ENCODE peak calls at places on chromosome 1, in five cellular contexts. One of them, this sample, is unnamed.

GRCh38 chr1:205137901-205138300 is 16.1 kb upstream of the RBBP5 start:
- DNase-seq in tibial nerve: no peak
- DNase-seq in ovary: no peak
- DNase-seq in breast epithelium: no peak
- DNase-seq in stomach: no peak
- DNase-seq in this sample: no peak

GRCh38 chr1:34144743-34145142 is 20.3 kb downstream of the CSMD2 start:
- DNase-seq in tibial nerve: no peak
- DNase-seq in ovary: no peak
- DNase-seq in breast epithelium: no peak
- DNase-seq in stomach: no peak
- DNase-seq in this sample: no peak

GRCh38 chr1:200838676-200839445 is 33.9 kb upstream of the GPR25 start:
- DNase-seq in tibial nerve: no peak
- DNase-seq in ovary: no peak
- DNase-seq in breast epithelium: no peak
- DNase-seq in stomach: no peak
- DNase-seq in this sample: no peak

GRCh38 chr1:64474639-64475038 is 4.7 kb downstream of the CACHD1 start:
- DNase-seq in tibial nerve: no peak
- DNase-seq in ovary: peak; percentile 27
- DNase-seq in breast epithelium: peak; percentile 64
- DNase-seq in stomach: peak; percentile 91
- DNase-seq in this sample: peak; percentile 65

GRCh38 chr1:160905617-160905989 is 20.6 kb upstream of the ITLN1 start:
- DNase-seq in tibial nerve: no peak
- DNase-seq in ovary: no peak
- DNase-seq in breast epithelium: no peak
- DNase-seq in stomach: no peak
- DNase-seq in this sample: no peak

GRCh38 chr1:163066168-163066567 is 3.0 kb upstream of the RGS4 start:
- DNase-seq in tibial nerve: no peak
- DNase-seq in ovary: no peak
- DNase-seq in breast epithelium: no peak
- DNase-seq in stomach: no peak
- DNase-seq in this sample: no peak

GRCh38 chr1:37862330-37862729 is 2.9 kb upstream of the MTF1 start:
- DNase-seq in tibial nerve: no peak
- DNase-seq in ovary: no peak
- DNase-seq in breast epithelium: no peak
- DNase-seq in stomach: no peak
- DNase-seq in this sample: no peak

GRCh38 chr1:30111431-30111830 is 612.0 kb downstream of the MATN1 start:
- DNase-seq in tibial nerve: peak; percentile 27
- DNase-seq in ovary: peak; percentile 46
- DNase-seq in breast epithelium: no peak
- DNase-seq in stomach: peak; percentile 27
- DNase-seq in this sample: no peak

GRCh38 chr1:176785810-176786209 is 322.8 kb downstream of the PAPPA2 start:
- DNase-seq in tibial nerve: no peak
- DNase-seq in ovary: no peak
- DNase-seq in breast epithelium: no peak
- DNase-seq in stomach: no peak
- DNase-seq in this sample: no peak

DNA sequence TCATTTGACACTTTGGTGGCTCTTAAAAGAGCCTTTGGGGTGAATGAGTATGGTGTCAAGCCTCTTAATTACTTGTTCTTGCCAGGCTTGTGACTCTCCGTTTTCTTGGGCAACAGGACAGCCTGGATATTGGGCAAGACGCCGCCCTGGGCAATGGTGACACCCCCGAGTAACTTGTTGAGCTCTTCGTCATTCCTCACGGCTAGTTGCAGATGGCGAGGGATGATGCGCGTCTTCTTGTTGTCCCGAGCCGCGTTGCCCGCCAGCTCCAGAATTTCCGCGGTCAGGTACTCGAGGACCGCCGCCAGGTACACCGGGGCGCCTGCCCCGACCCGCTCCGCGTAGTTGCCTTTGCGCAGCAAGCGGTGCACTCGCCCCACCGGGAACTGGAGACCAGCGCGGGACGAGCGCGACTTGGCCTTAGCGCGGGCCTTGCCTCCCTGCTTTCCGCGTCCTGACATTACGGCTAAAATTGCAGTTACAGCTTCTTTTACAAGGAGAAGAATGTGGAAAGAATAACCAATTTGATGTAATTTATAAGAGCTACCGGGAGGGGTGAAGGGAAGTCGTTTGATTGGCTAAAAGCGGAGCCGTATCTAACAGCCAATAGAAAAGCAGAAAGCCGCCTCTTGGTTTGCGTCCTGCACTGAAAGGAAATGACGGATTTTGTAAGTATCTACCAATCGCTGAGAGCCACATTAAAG is 11.8 kb upstream of the BOLA1 start:
- DNase-seq in tibial nerve: peak; percentile 88
- DNase-seq in ovary: peak; percentile 80
- DNase-seq in breast epithelium: peak; percentile 78
- DNase-seq in stomach: peak; percentile 82
- DNase-seq in this sample: peak; percentile 87
- TF ChIP-seq POLR2A in tibial nerve: peak; percentile 90
- TF ChIP-seq POLR2A in ovary: peak; percentile 96
- TF ChIP-seq POLR2A in breast epithelium: peak; percentile 86
- TF ChIP-seq POLR2A in stomach: no peak
- TF ChIP-seq POLR2A in this sample: peak; percentile 80

GRCh38 chr1:192539450-192540132 is 36.0 kb upstream of the RGS1 start:
- DNase-seq in tibial nerve: no peak
- DNase-seq in ovary: no peak
- DNase-seq in breast epithelium: no peak
- DNase-seq in stomach: no peak
- DNase-seq in this sample: no peak
- TF ChIP-seq POLR2A in tibial nerve: no peak
- TF ChIP-seq POLR2A in ovary: no peak
- TF ChIP-seq POLR2A in breast epithelium: no peak
- TF ChIP-seq POLR2A in stomach: no peak
- TF ChIP-seq POLR2A in this sample: no peak

DNA sequence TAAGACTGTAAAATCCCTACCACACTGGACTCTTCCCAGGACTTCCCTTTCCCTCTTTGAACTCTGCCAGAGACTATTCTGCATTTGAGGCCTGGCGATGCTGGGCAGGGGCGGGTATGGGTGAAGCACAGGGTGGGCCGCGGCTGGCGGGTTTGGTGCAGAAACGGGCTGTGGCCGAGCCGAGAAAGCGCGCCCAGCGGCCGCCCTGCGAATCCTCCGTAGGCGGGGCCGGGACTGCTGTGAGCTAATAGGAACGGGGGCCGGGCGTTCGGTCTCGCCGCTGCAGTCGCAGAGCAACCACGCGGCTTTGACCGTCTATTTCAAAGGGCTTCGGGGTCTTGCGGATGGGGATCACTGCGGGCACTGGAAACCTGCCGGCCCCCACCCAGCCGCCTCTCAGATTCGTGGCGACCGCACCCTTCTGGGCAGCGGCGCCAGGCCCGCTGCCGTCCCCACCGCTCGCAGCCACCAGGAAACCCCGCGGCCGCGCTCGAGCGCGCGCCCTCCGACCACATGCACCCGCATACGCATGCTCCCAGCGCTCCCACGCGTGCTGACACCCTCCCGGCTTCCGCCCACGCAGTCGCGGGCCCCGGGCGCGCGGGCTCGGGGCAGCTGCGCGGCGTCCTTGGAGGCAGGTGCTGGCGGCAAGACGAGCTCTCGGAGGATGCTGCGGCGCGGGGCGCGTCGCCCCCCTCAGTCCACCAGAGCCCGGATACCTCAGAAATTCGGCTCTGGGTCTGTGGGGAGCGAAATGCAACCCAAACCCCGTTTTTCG is 32.7 kb downstream of the DNTTIP2 start:
- DNase-seq in tibial nerve: peak; percentile 83
- DNase-seq in ovary: peak; percentile 86
- DNase-seq in breast epithelium: peak; percentile 91
- DNase-seq in stomach: peak; percentile 89
- DNase-seq in this sample: peak; percentile 91
- TF ChIP-seq POLR2A in tibial nerve: peak; percentile 84
- TF ChIP-seq POLR2A in ovary: peak; percentile 77
- TF ChIP-seq POLR2A in breast epithelium: peak; percentile 14
- TF ChIP-seq POLR2A in stomach: no peak
- TF ChIP-seq POLR2A in this sample: peak; percentile 84

GRCh38 chr1:231040019-231040799 is at the start of gene FAM89A:
- DNase-seq in tibial nerve: peak; percentile 45
- DNase-seq in ovary: peak; percentile 73
- DNase-seq in breast epithelium: peak; percentile 55
- DNase-seq in stomach: peak; percentile 74
- DNase-seq in this sample: peak; percentile 74
- TF ChIP-seq POLR2A in tibial nerve: no peak
- TF ChIP-seq POLR2A in ovary: peak; percentile 15
- TF ChIP-seq POLR2A in breast epithelium: no peak
- TF ChIP-seq POLR2A in stomach: no peak
- TF ChIP-seq POLR2A in this sample: peak; percentile 73

DNA sequence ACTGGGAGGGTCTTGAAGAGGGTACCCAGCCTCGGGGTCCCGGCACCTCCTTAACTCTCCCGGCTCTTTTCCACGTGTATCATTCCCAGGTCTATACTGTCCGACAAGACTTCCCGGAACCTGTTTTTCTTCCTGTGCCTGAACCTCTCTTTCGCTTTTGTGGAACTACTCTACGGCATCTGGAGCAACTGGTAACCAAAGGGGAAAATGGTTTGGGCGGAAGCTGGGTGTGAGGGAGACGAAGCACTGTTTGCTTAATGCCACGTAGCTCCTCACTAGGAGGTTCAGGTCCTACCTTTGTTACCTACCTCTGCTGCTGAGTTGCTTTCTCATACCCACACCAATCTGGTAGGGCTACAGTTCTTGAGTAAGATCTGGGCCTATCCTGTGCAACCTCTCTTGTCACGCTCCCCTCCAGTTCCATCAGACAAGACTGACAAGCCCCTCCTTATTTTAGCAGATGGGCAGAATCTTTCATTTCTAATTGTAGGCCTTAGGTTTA is 642 bp downstream of the SLC30A7 start:
- DNase-seq in tibial nerve: no peak
- DNase-seq in ovary: no peak
- DNase-seq in breast epithelium: no peak
- DNase-seq in stomach: peak; percentile 43
- DNase-seq in this sample: no peak
- TF ChIP-seq POLR2A in tibial nerve: no peak
- TF ChIP-seq POLR2A in ovary: no peak
- TF ChIP-seq POLR2A in breast epithelium: no peak
- TF ChIP-seq POLR2A in stomach: no peak
- TF ChIP-seq POLR2A in this sample: no peak

This sample was measured in right lobe of liver.